ENCODE peak calls at places on chromosomes 13 and 19, in ten cellular contexts. One of them, this sample, is unnamed.

GRCh38 chr19:1266116-1266817 is 2.9 kb upstream of the CIRBP start:
- DNase-seq in mesothelial cell of epicardium: peak; percentile 66
- DNase-seq in globus pallidus: no peak
- DNase-seq in central memory CD4-positive, alpha-beta T cell: peak; percentile 77
- DNase-seq in pancreas: peak; percentile 91
- DNase-seq in activated naive CD4-positive, alpha-beta T cell treated with anti-CD3 and anti-CD28 coated beads, Interleukin-2, amount 10 ng/mL, durations not matched to agents 7 days and 5 days: peak; percentile 90
- DNase-seq in T-helper 17 cell: peak; percentile 73
- DNase-seq in SJSA1: peak; percentile 93
- DNase-seq in hypothalamus: peak; percentile 63
- DNase-seq in stimulated activated CD4-positive, alpha-beta T cell treated with anti-CD3 and anti-CD28 coated beads, Interleukin-15, amount 100 ng/mL, for 48 hours: no peak
- DNase-seq in this sample: no peak

GRCh38 chr19:3821156-3821555 is 35.0 kb upstream of the MATK start:
- DNase-seq in mesothelial cell of epicardium: no peak
- DNase-seq in globus pallidus: no peak
- DNase-seq in central memory CD4-positive, alpha-beta T cell: no peak
- DNase-seq in pancreas: no peak
- DNase-seq in activated naive CD4-positive, alpha-beta T cell treated with anti-CD3 and anti-CD28 coated beads, Interleukin-2, amount 10 ng/mL, durations not matched to agents 7 days and 5 days: no peak
- DNase-seq in T-helper 17 cell: no peak
- DNase-seq in SJSA1: no peak
- DNase-seq in hypothalamus: no peak
- DNase-seq in stimulated activated CD4-positive, alpha-beta T cell treated with anti-CD3 and anti-CD28 coated beads, Interleukin-15, amount 100 ng/mL, for 48 hours: no peak
- DNase-seq in this sample: no peak

GRCh38 chr13:76865109-76865508 is 21.1 kb downstream of the KCTD12 start:
- DNase-seq in mesothelial cell of epicardium: no peak
- DNase-seq in globus pallidus: no peak
- DNase-seq in central memory CD4-positive, alpha-beta T cell: no peak
- DNase-seq in pancreas: no peak
- DNase-seq in activated naive CD4-positive, alpha-beta T cell treated with anti-CD3 and anti-CD28 coated beads, Interleukin-2, amount 10 ng/mL, durations not matched to agents 7 days and 5 days: no peak
- DNase-seq in T-helper 17 cell: no peak
- DNase-seq in SJSA1: no peak
- DNase-seq in hypothalamus: no peak
- DNase-seq in stimulated activated CD4-positive, alpha-beta T cell treated with anti-CD3 and anti-CD28 coated beads, Interleukin-15, amount 100 ng/mL, for 48 hours: no peak
- DNase-seq in this sample: no peak

GRCh38 chr19:47542030-47542475 is 27.2 kb upstream of the NAPA start:
- DNase-seq in mesothelial cell of epicardium: no peak
- DNase-seq in globus pallidus: no peak
- DNase-seq in central memory CD4-positive, alpha-beta T cell: no peak
- DNase-seq in pancreas: no peak
- DNase-seq in activated naive CD4-positive, alpha-beta T cell treated with anti-CD3 and anti-CD28 coated beads, Interleukin-2, amount 10 ng/mL, durations not matched to agents 7 days and 5 days: no peak
- DNase-seq in T-helper 17 cell: no peak
- DNase-seq in SJSA1: no peak
- DNase-seq in hypothalamus: no peak
- DNase-seq in stimulated activated CD4-positive, alpha-beta T cell treated with anti-CD3 and anti-CD28 coated beads, Interleukin-15, amount 100 ng/mL, for 48 hours: no peak
- DNase-seq in this sample: peak; percentile 18

GRCh38 chr19:19068659-19069509 is 5.1 kb downstream of the SLC25A42 start:
- DNase-seq in mesothelial cell of epicardium: no peak
- DNase-seq in globus pallidus: peak; percentile 33
- DNase-seq in central memory CD4-positive, alpha-beta T cell: no peak
- DNase-seq in pancreas: no peak
- DNase-seq in activated naive CD4-positive, alpha-beta T cell treated with anti-CD3 and anti-CD28 coated beads, Interleukin-2, amount 10 ng/mL, durations not matched to agents 7 days and 5 days: peak; percentile 33
- DNase-seq in T-helper 17 cell: no peak
- DNase-seq in SJSA1: no peak
- DNase-seq in hypothalamus: peak; percentile 36
- DNase-seq in stimulated activated CD4-positive, alpha-beta T cell treated with anti-CD3 and anti-CD28 coated beads, Interleukin-15, amount 100 ng/mL, for 48 hours: no peak
- DNase-seq in this sample: no peak

GRCh38 chr13:107534548-107534947 is 680.8 kb downstream of the LIG4 start:
- DNase-seq in mesothelial cell of epicardium: no peak
- DNase-seq in globus pallidus: no peak
- DNase-seq in central memory CD4-positive, alpha-beta T cell: no peak
- DNase-seq in pancreas: no peak
- DNase-seq in activated naive CD4-positive, alpha-beta T cell treated with anti-CD3 and anti-CD28 coated beads, Interleukin-2, amount 10 ng/mL, durations not matched to agents 7 days and 5 days: no peak
- DNase-seq in T-helper 17 cell: no peak
- DNase-seq in SJSA1: no peak
- DNase-seq in hypothalamus: no peak
- DNase-seq in stimulated activated CD4-positive, alpha-beta T cell treated with anti-CD3 and anti-CD28 coated beads, Interleukin-15, amount 100 ng/mL, for 48 hours: no peak
- DNase-seq in this sample: no peak

GRCh38 chr19:58085348-58085875 is 12.6 kb downstream of the ZSCAN18 start:
- DNase-seq in mesothelial cell of epicardium: no peak
- DNase-seq in globus pallidus: no peak
- DNase-seq in central memory CD4-positive, alpha-beta T cell: no peak
- DNase-seq in pancreas: no peak
- DNase-seq in activated naive CD4-positive, alpha-beta T cell treated with anti-CD3 and anti-CD28 coated beads, Interleukin-2, amount 10 ng/mL, durations not matched to agents 7 days and 5 days: no peak
- DNase-seq in T-helper 17 cell: no peak
- DNase-seq in SJSA1: no peak
- DNase-seq in hypothalamus: no peak
- DNase-seq in stimulated activated CD4-positive, alpha-beta T cell treated with anti-CD3 and anti-CD28 coated beads, Interleukin-15, amount 100 ng/mL, for 48 hours: no peak
- DNase-seq in this sample: no peak

GRCh38 chr13:29428310-29428991 is 167.0 kb downstream of the SLC7A1 start:
- DNase-seq in mesothelial cell of epicardium: no peak
- DNase-seq in globus pallidus: no peak
- DNase-seq in central memory CD4-positive, alpha-beta T cell: no peak
- DNase-seq in pancreas: peak; percentile 62
- DNase-seq in activated naive CD4-positive, alpha-beta T cell treated with anti-CD3 and anti-CD28 coated beads, Interleukin-2, amount 10 ng/mL, durations not matched to agents 7 days and 5 days: no peak
- DNase-seq in T-helper 17 cell: no peak
- DNase-seq in SJSA1: no peak
- DNase-seq in hypothalamus: peak; percentile 39
- DNase-seq in stimulated activated CD4-positive, alpha-beta T cell treated with anti-CD3 and anti-CD28 coated beads, Interleukin-15, amount 100 ng/mL, for 48 hours: no peak
- DNase-seq in this sample: no peak

GRCh38 chr13:110408286-110408685 is 101.2 kb downstream of the COL4A2 start:
- DNase-seq in mesothelial cell of epicardium: no peak
- DNase-seq in globus pallidus: no peak
- DNase-seq in central memory CD4-positive, alpha-beta T cell: no peak
- DNase-seq in pancreas: no peak
- DNase-seq in activated naive CD4-positive, alpha-beta T cell treated with anti-CD3 and anti-CD28 coated beads, Interleukin-2, amount 10 ng/mL, durations not matched to agents 7 days and 5 days: no peak
- DNase-seq in T-helper 17 cell: no peak
- DNase-seq in SJSA1: peak; percentile 68
- DNase-seq in hypothalamus: no peak
- DNase-seq in stimulated activated CD4-positive, alpha-beta T cell treated with anti-CD3 and anti-CD28 coated beads, Interleukin-15, amount 100 ng/mL, for 48 hours: no peak
- DNase-seq in this sample: no peak

GRCh38 chr19:17255150-17255621 is 9.4 kb downstream of the USHBP1 start:
- DNase-seq in mesothelial cell of epicardium: no peak
- DNase-seq in globus pallidus: no peak
- DNase-seq in central memory CD4-positive, alpha-beta T cell: no peak
- DNase-seq in pancreas: no peak
- DNase-seq in activated naive CD4-positive, alpha-beta T cell treated with anti-CD3 and anti-CD28 coated beads, Interleukin-2, amount 10 ng/mL, durations not matched to agents 7 days and 5 days: no peak
- DNase-seq in T-helper 17 cell: no peak
- DNase-seq in SJSA1: no peak
- DNase-seq in hypothalamus: no peak
- DNase-seq in stimulated activated CD4-positive, alpha-beta T cell treated with anti-CD3 and anti-CD28 coated beads, Interleukin-15, amount 100 ng/mL, for 48 hours: no peak
- DNase-seq in this sample: no peak

This sample was measured in GM04503.